ENCODE peak calls at places on chromosomes 4 and X, in seven cellular contexts. One of them, this sample, is unnamed.

GRCh38 chr4:153362184-153362583 is 17.7 kb downstream of the MND1 start:
- DNase-seq in MCF 10A: no peak
- DNase-seq in stomach: no peak
- DNase-seq in CD8-positive, alpha-beta memory T cell: no peak
- DNase-seq in SHP77: no peak
- DNase-seq in HFF-Myc: no peak
- DNase-seq in endodermal cell: no peak
- DNase-seq in this sample: no peak

GRCh38 chr4:55866290-55866907 is 13.0 kb downstream of the EXOC1 start:
- DNase-seq in MCF 10A: peak; percentile 93
- DNase-seq in stomach: no peak
- DNase-seq in CD8-positive, alpha-beta memory T cell: no peak
- DNase-seq in SHP77: no peak
- DNase-seq in HFF-Myc: peak; percentile 80
- DNase-seq in endodermal cell: no peak
- DNase-seq in this sample: no peak

GRCh38 chr4:169268951-169269781 is 1.6 kb downstream of the SH3RF1 start:
- DNase-seq in MCF 10A: peak; percentile 60
- DNase-seq in stomach: no peak
- DNase-seq in CD8-positive, alpha-beta memory T cell: no peak
- DNase-seq in SHP77: no peak
- DNase-seq in HFF-Myc: no peak
- DNase-seq in endodermal cell: peak; percentile 60
- DNase-seq in this sample: no peak

GRCh38 chr4:7537853-7538252 is 103.1 kb upstream of the PSAPL1 start:
- DNase-seq in MCF 10A: no peak
- DNase-seq in stomach: no peak
- DNase-seq in CD8-positive, alpha-beta memory T cell: no peak
- DNase-seq in SHP77: no peak
- DNase-seq in HFF-Myc: no peak
- DNase-seq in endodermal cell: no peak
- DNase-seq in this sample: no peak

GRCh38 chr4:2436301-2436700 is 17.5 kb downstream of the CFAP99 start:
- DNase-seq in MCF 10A: no peak
- DNase-seq in stomach: no peak
- DNase-seq in CD8-positive, alpha-beta memory T cell: no peak
- DNase-seq in SHP77: peak; percentile 1
- DNase-seq in HFF-Myc: no peak
- DNase-seq in endodermal cell: peak; percentile 45
- DNase-seq in this sample: no peak

GRCh38 chr4:6968496-6968895 is 58.9 kb downstream of the TBC1D14 start:
- DNase-seq in MCF 10A: no peak
- DNase-seq in stomach: no peak
- DNase-seq in CD8-positive, alpha-beta memory T cell: no peak
- DNase-seq in SHP77: no peak
- DNase-seq in HFF-Myc: no peak
- DNase-seq in endodermal cell: no peak
- DNase-seq in this sample: no peak

GRCh38 chrX:40172169-40172979 is 74.6 kb upstream of the BCOR start:
- DNase-seq in MCF 10A: peak; percentile 44
- DNase-seq in stomach: peak; percentile 72
- DNase-seq in CD8-positive, alpha-beta memory T cell: no peak
- DNase-seq in SHP77: no peak
- DNase-seq in HFF-Myc: no peak
- DNase-seq in endodermal cell: peak; percentile 79
- DNase-seq in this sample: peak; percentile 32

GRCh38 chr4:78345237-78345636 is 206.3 kb upstream of the ANXA3 start:
- DNase-seq in MCF 10A: no peak
- DNase-seq in stomach: no peak
- DNase-seq in CD8-positive, alpha-beta memory T cell: no peak
- DNase-seq in SHP77: no peak
- DNase-seq in HFF-Myc: no peak
- DNase-seq in endodermal cell: no peak
- DNase-seq in this sample: no peak

GRCh38 chr4:121964958-121965357 is 13.1 kb upstream of the TRPC3 start:
- DNase-seq in MCF 10A: no peak
- DNase-seq in stomach: no peak
- DNase-seq in CD8-positive, alpha-beta memory T cell: no peak
- DNase-seq in SHP77: no peak
- DNase-seq in HFF-Myc: no peak
- DNase-seq in endodermal cell: no peak
- DNase-seq in this sample: no peak

GRCh38 chrX:2627272-2627867 is 63.7 kb upstream of the CD99 start:
- DNase-seq in MCF 10A: peak; percentile 65
- DNase-seq in stomach: peak; percentile 36
- DNase-seq in CD8-positive, alpha-beta memory T cell: peak; percentile 41
- DNase-seq in SHP77: no peak
- DNase-seq in HFF-Myc: peak; percentile 15
- DNase-seq in endodermal cell: peak; percentile 87
- DNase-seq in this sample: peak; percentile 40

GRCh38 chr4:168183717-168184571 is 91.6 kb downstream of the ANXA10 start:
- DNase-seq in MCF 10A: peak; percentile 50
- DNase-seq in stomach: no peak
- DNase-seq in CD8-positive, alpha-beta memory T cell: no peak
- DNase-seq in SHP77: peak; percentile 6
- DNase-seq in HFF-Myc: peak; percentile 22
- DNase-seq in endodermal cell: no peak
- DNase-seq in this sample: no peak

GRCh38 chrX:40127052-40127451 is 29.3 kb upstream of the BCOR start:
- DNase-seq in MCF 10A: no peak
- DNase-seq in stomach: no peak
- DNase-seq in CD8-positive, alpha-beta memory T cell: no peak
- DNase-seq in SHP77: no peak
- DNase-seq in HFF-Myc: no peak
- DNase-seq in endodermal cell: no peak
- DNase-seq in this sample: no peak

GRCh38 chr4:184351560-184352451 is 122.5 kb downstream of the IRF2 start:
- DNase-seq in MCF 10A: no peak
- DNase-seq in stomach: no peak
- DNase-seq in CD8-positive, alpha-beta memory T cell: no peak
- DNase-seq in SHP77: no peak
- DNase-seq in HFF-Myc: no peak
- DNase-seq in endodermal cell: peak; percentile 20
- DNase-seq in this sample: no peak

GRCh38 chrX:46268429-46268828 is 276.8 kb downstream of the ZNF674 start:
- DNase-seq in MCF 10A: peak; percentile 83
- DNase-seq in stomach: no peak
- DNase-seq in CD8-positive, alpha-beta memory T cell: no peak
- DNase-seq in SHP77: no peak
- DNase-seq in HFF-Myc: no peak
- DNase-seq in endodermal cell: no peak
- DNase-seq in this sample: no peak

GRCh38 chr4:116702949-116703348 is 382.4 kb downstream of the TRAM1L1 start:
- DNase-seq in MCF 10A: peak; percentile 17
- DNase-seq in stomach: no peak
- DNase-seq in CD8-positive, alpha-beta memory T cell: no peak
- DNase-seq in SHP77: no peak
- DNase-seq in HFF-Myc: no peak
- DNase-seq in endodermal cell: peak; percentile 67
- DNase-seq in this sample: no peak

GRCh38 chr4:186190456-186191265 is 706 bp upstream of the CYP4V2 start:
- DNase-seq in MCF 10A: no peak
- DNase-seq in stomach: no peak
- DNase-seq in CD8-positive, alpha-beta memory T cell: peak; percentile 68
- DNase-seq in SHP77: no peak
- DNase-seq in HFF-Myc: no peak
- DNase-seq in endodermal cell: no peak
- DNase-seq in this sample: peak; percentile 62

GRCh38 chrX:102837843-102838242 is 99.2 kb upstream of the RAB40AL start:
- DNase-seq in MCF 10A: no peak
- DNase-seq in stomach: no peak
- DNase-seq in CD8-positive, alpha-beta memory T cell: no peak
- DNase-seq in SHP77: no peak
- DNase-seq in HFF-Myc: no peak
- DNase-seq in endodermal cell: no peak
- DNase-seq in this sample: no peak

GRCh38 chr4:8703401-8703696 is 110.8 kb downstream of the CPZ start:
- DNase-seq in MCF 10A: no peak
- DNase-seq in stomach: peak; percentile 8
- DNase-seq in CD8-positive, alpha-beta memory T cell: no peak
- DNase-seq in SHP77: no peak
- DNase-seq in HFF-Myc: no peak
- DNase-seq in endodermal cell: peak; percentile 39
- DNase-seq in this sample: no peak

GRCh38 chr4:139921551-139922184 is 232.3 kb downstream of the MAML3 start:
- DNase-seq in MCF 10A: no peak
- DNase-seq in stomach: peak; percentile 83
- DNase-seq in CD8-positive, alpha-beta memory T cell: no peak
- DNase-seq in SHP77: peak; percentile 92
- DNase-seq in HFF-Myc: no peak
- DNase-seq in endodermal cell: peak; percentile 55
- DNase-seq in this sample: no peak

GRCh38 chr4:84631573-84631972 is 48.6 kb downstream of the CDS1 start:
- DNase-seq in MCF 10A: peak; percentile 48
- DNase-seq in stomach: no peak
- DNase-seq in CD8-positive, alpha-beta memory T cell: no peak
- DNase-seq in SHP77: no peak
- DNase-seq in HFF-Myc: no peak
- DNase-seq in endodermal cell: no peak
- DNase-seq in this sample: no peak

GRCh38 chr4:7003176-7003878 is 39.8 kb upstream of the TADA2B start:
- DNase-seq in MCF 10A: no peak
- DNase-seq in stomach: no peak
- DNase-seq in CD8-positive, alpha-beta memory T cell: no peak
- DNase-seq in SHP77: no peak
- DNase-seq in HFF-Myc: no peak
- DNase-seq in endodermal cell: peak; percentile 45
- DNase-seq in this sample: no peak

GRCh38 chr4:127224556-127224955 is 408.2 kb upstream of the INTU start:
- DNase-seq in MCF 10A: no peak
- DNase-seq in stomach: no peak
- DNase-seq in CD8-positive, alpha-beta memory T cell: no peak
- DNase-seq in SHP77: no peak
- DNase-seq in HFF-Myc: no peak
- DNase-seq in endodermal cell: no peak
- DNase-seq in this sample: no peak

GRCh38 chr4:138560448-138560847 is 318.3 kb upstream of the SLC7A11 start:
- DNase-seq in MCF 10A: no peak
- DNase-seq in stomach: no peak
- DNase-seq in CD8-positive, alpha-beta memory T cell: no peak
- DNase-seq in SHP77: no peak
- DNase-seq in HFF-Myc: no peak
- DNase-seq in endodermal cell: peak; percentile 70
- DNase-seq in this sample: no peak

GRCh38 chr4:11428701-11429571 is at the start of gene HS3ST1:
- DNase-seq in MCF 10A: peak; percentile 88
- DNase-seq in stomach: peak; percentile 90
- DNase-seq in CD8-positive, alpha-beta memory T cell: peak; percentile 22
- DNase-seq in SHP77: peak; percentile 77
- DNase-seq in HFF-Myc: no peak
- DNase-seq in endodermal cell: peak; percentile 94
- DNase-seq in this sample: peak; percentile 11

GRCh38 chr4:48041535-48042137 is 25.1 kb downstream of the NIPAL1 start:
- DNase-seq in MCF 10A: no peak
- DNase-seq in stomach: no peak
- DNase-seq in CD8-positive, alpha-beta memory T cell: no peak
- DNase-seq in SHP77: no peak
- DNase-seq in HFF-Myc: no peak
- DNase-seq in endodermal cell: no peak
- DNase-seq in this sample: no peak

GRCh38 chr4:57854748-57855147 is 744.6 kb upstream of the IGFBP7 start:
- DNase-seq in MCF 10A: peak; percentile 13
- DNase-seq in stomach: no peak
- DNase-seq in CD8-positive, alpha-beta memory T cell: no peak
- DNase-seq in SHP77: no peak
- DNase-seq in HFF-Myc: no peak
- DNase-seq in endodermal cell: no peak
- DNase-seq in this sample: no peak

GRCh38 chr4:147428583-147428982 is 52.3 kb upstream of the EDNRA start:
- DNase-seq in MCF 10A: peak; percentile 9
- DNase-seq in stomach: no peak
- DNase-seq in CD8-positive, alpha-beta memory T cell: no peak
- DNase-seq in SHP77: no peak
- DNase-seq in HFF-Myc: no peak
- DNase-seq in endodermal cell: no peak
- DNase-seq in this sample: no peak

GRCh38 chr4:24924309-24924781 is 11.5 kb upstream of the CCDC149 start:
- DNase-seq in MCF 10A: peak; percentile 35
- DNase-seq in stomach: no peak
- DNase-seq in CD8-positive, alpha-beta memory T cell: no peak
- DNase-seq in SHP77: no peak
- DNase-seq in HFF-Myc: peak; percentile 69
- DNase-seq in endodermal cell: no peak
- DNase-seq in this sample: no peak

GRCh38 chrX:120014354-120015129 is 62.9 kb downstream of the RHOXF2B start:
- DNase-seq in MCF 10A: no peak
- DNase-seq in stomach: no peak
- DNase-seq in CD8-positive, alpha-beta memory T cell: no peak
- DNase-seq in SHP77: no peak
- DNase-seq in HFF-Myc: no peak
- DNase-seq in endodermal cell: peak; percentile 54
- DNase-seq in this sample: no peak

GRCh38 chrX:109911046-109911445 is 91.9 kb upstream of the TMEM164 start:
- DNase-seq in MCF 10A: peak; percentile 20
- DNase-seq in stomach: no peak
- DNase-seq in CD8-positive, alpha-beta memory T cell: no peak
- DNase-seq in SHP77: no peak
- DNase-seq in HFF-Myc: no peak
- DNase-seq in endodermal cell: no peak
- DNase-seq in this sample: no peak

GRCh38 chr4:41359069-41359769 is 102.5 kb downstream of the UCHL1 start:
- DNase-seq in MCF 10A: no peak
- DNase-seq in stomach: no peak
- DNase-seq in CD8-positive, alpha-beta memory T cell: no peak
- DNase-seq in SHP77: peak; percentile 52
- DNase-seq in HFF-Myc: no peak
- DNase-seq in endodermal cell: peak; percentile 88
- DNase-seq in this sample: no peak

GRCh38 chr4:165512464-165512863 is 133.7 kb downstream of the CPE start:
- DNase-seq in MCF 10A: no peak
- DNase-seq in stomach: no peak
- DNase-seq in CD8-positive, alpha-beta memory T cell: no peak
- DNase-seq in SHP77: peak; percentile 14
- DNase-seq in HFF-Myc: no peak
- DNase-seq in endodermal cell: no peak
- DNase-seq in this sample: no peak

GRCh38 chrX:20372533-20372932 is 105.8 kb upstream of the RPS6KA3 start:
- DNase-seq in MCF 10A: peak; percentile 28
- DNase-seq in stomach: no peak
- DNase-seq in CD8-positive, alpha-beta memory T cell: no peak
- DNase-seq in SHP77: no peak
- DNase-seq in HFF-Myc: no peak
- DNase-seq in endodermal cell: no peak
- DNase-seq in this sample: no peak